ENCODE peak calls at places on chromosomes 13 and 19, in four cellular contexts. One of them, this sample, is unnamed.

GRCh38 chr13:42968906-42969305 is 23.1 kb downstream of the EPSTI1 start:
- DNase-seq in GM23248: no peak
- DNase-seq in pancreas: no peak
- DNase-seq in hepatocyte: peak
- DNase-seq in this sample: peak

GRCh38 chr13:74324338-74324737 is 190.1 kb upstream of the KLF12 start:
- DNase-seq in GM23248: no peak
- DNase-seq in pancreas: no peak
- DNase-seq in hepatocyte: no peak
- DNase-seq in this sample: no peak

GRCh38 chr13:107250626-107251025 is 682.7 kb upstream of the ARGLU1 start:
- DNase-seq in GM23248: no peak
- DNase-seq in pancreas: no peak
- DNase-seq in hepatocyte: no peak
- DNase-seq in this sample: no peak

GRCh38 chr19:16266586-16266942 is 58.1 kb upstream of the KLF2 start:
- DNase-seq in GM23248: no peak
- DNase-seq in pancreas: no peak
- DNase-seq in hepatocyte: no peak
- DNase-seq in this sample: no peak

GRCh38 chr13:41864658-41865057 is 96.3 kb downstream of the VWA8 start:
- DNase-seq in GM23248: peak
- DNase-seq in pancreas: no peak
- DNase-seq in hepatocyte: no peak
- DNase-seq in this sample: no peak

GRCh38 chr13:98364648-98365047 is 187.6 kb upstream of the RNF113B start:
- DNase-seq in GM23248: no peak
- DNase-seq in pancreas: no peak
- DNase-seq in hepatocyte: no peak
- DNase-seq in this sample: no peak

GRCh38 chr19:47436712-47437401 is 17.5 kb upstream of the MEIS3 start:
- DNase-seq in GM23248: peak
- DNase-seq in pancreas: peak
- DNase-seq in hepatocyte: peak
- DNase-seq in this sample: peak

GRCh38 chr13:51727634-51728274 is 76.2 kb downstream of the DHRS12 start:
- DNase-seq in GM23248: no peak
- DNase-seq in pancreas: no peak
- DNase-seq in hepatocyte: no peak
- DNase-seq in this sample: no peak

GRCh38 chr19:31160346-31160926 is 188.8 kb downstream of the TSHZ3 start:
- DNase-seq in GM23248: peak
- DNase-seq in pancreas: no peak
- DNase-seq in hepatocyte: no peak
- DNase-seq in this sample: no peak

GRCh38 chr19:15551183-15552004 is 43.1 kb downstream of the CYP4F22 start:
- DNase-seq in GM23248: peak
- DNase-seq in pancreas: peak
- DNase-seq in hepatocyte: no peak
- DNase-seq in this sample: peak

GRCh38 chr13:109628251-109628699 is 158.1 kb downstream of the IRS2 start:
- DNase-seq in GM23248: peak
- DNase-seq in pancreas: no peak
- DNase-seq in hepatocyte: no peak
- DNase-seq in this sample: no peak

GRCh38 chr13:101514695-101515275 is 62.3 kb downstream of the ITGBL1 start:
- DNase-seq in GM23248: peak
- DNase-seq in pancreas: no peak
- DNase-seq in hepatocyte: peak
- DNase-seq in this sample: no peak

GRCh38 chr19:14479985-14480694 is 5.0 kb upstream of the PTGER1 start:
- DNase-seq in GM23248: no peak
- DNase-seq in pancreas: peak
- DNase-seq in hepatocyte: no peak
- DNase-seq in this sample: peak

GRCh38 chr19:30217461-30217860 is 154.7 kb upstream of the ZNF536 start:
- DNase-seq in GM23248: no peak
- DNase-seq in pancreas: no peak
- DNase-seq in hepatocyte: no peak
- DNase-seq in this sample: no peak

GRCh38 chr19:18541258-18541991 is 1.9 kb downstream of the FKBP8 start:
- DNase-seq in GM23248: peak
- DNase-seq in pancreas: no peak
- DNase-seq in hepatocyte: no peak
- DNase-seq in this sample: no peak

GRCh38 chr13:80862466-80862865 is 521.5 kb upstream of the SPRY2 start:
- DNase-seq in GM23248: no peak
- DNase-seq in pancreas: no peak
- DNase-seq in hepatocyte: no peak
- DNase-seq in this sample: no peak

GRCh38 chr13:24505256-24505655 is 7.3 kb downstream of the PARP4 start:
- DNase-seq in GM23248: no peak
- DNase-seq in pancreas: no peak
- DNase-seq in hepatocyte: no peak
- DNase-seq in this sample: no peak

GRCh38 chr19:44752816-44753618 is 4.5 kb downstream of the BCL3 start:
- DNase-seq in GM23248: peak
- DNase-seq in pancreas: peak
- DNase-seq in hepatocyte: peak
- DNase-seq in this sample: peak

GRCh38 chr13:43140985-43141384 is 117.6 kb downstream of the DNAJC15 start:
- DNase-seq in GM23248: no peak
- DNase-seq in pancreas: no peak
- DNase-seq in hepatocyte: no peak
- DNase-seq in this sample: no peak

GRCh38 chr13:23583491-23583890 is 13.3 kb downstream of the TNFRSF19 start:
- DNase-seq in GM23248: no peak
- DNase-seq in pancreas: no peak
- DNase-seq in hepatocyte: no peak
- DNase-seq in this sample: no peak

GRCh38 chr19:47378246-47378645 is 29.1 kb downstream of the DHX34 start:
- DNase-seq in GM23248: no peak
- DNase-seq in pancreas: no peak
- DNase-seq in hepatocyte: no peak
- DNase-seq in this sample: no peak

GRCh38 chr19:41434450-41434849 is 5.3 kb downstream of the DMAC2 start:
- DNase-seq in GM23248: no peak
- DNase-seq in pancreas: no peak
- DNase-seq in hepatocyte: no peak
- DNase-seq in this sample: no peak

GRCh38 chr19:10503002-10503789 is at the start of gene KEAP1:
- DNase-seq in GM23248: peak
- DNase-seq in pancreas: peak
- DNase-seq in hepatocyte: peak
- DNase-seq in this sample: peak

GRCh38 chr13:73809561-73809960 is 324.6 kb downstream of the KLF12 start:
- DNase-seq in GM23248: peak
- DNase-seq in pancreas: no peak
- DNase-seq in hepatocyte: no peak
- DNase-seq in this sample: no peak

GRCh38 chr13:100767192-100767591 is 92.6 kb upstream of the TMTC4 start:
- DNase-seq in GM23248: no peak
- DNase-seq in pancreas: no peak
- DNase-seq in hepatocyte: no peak
- DNase-seq in this sample: no peak

GRCh38 chr19:35712910-35713845 is 4.6 kb upstream of the KMT2B start:
- DNase-seq in GM23248: no peak
- DNase-seq in pancreas: no peak
- DNase-seq in hepatocyte: peak
- DNase-seq in this sample: peak

GRCh38 chr19:20431826-20432225 is 133.8 kb downstream of the ZNF737 start:
- DNase-seq in GM23248: no peak
- DNase-seq in pancreas: no peak
- DNase-seq in hepatocyte: no peak
- DNase-seq in this sample: no peak

GRCh38 chr13:59829690-59830089 is 334.0 kb downstream of the DIAPH3 start:
- DNase-seq in GM23248: no peak
- DNase-seq in pancreas: no peak
- DNase-seq in hepatocyte: no peak
- DNase-seq in this sample: no peak

GRCh38 chr19:17389957-17390664 is 3.9 kb downstream of the CCDC194 start:
- DNase-seq in GM23248: no peak
- DNase-seq in pancreas: peak
- DNase-seq in hepatocyte: no peak
- DNase-seq in this sample: no peak

GRCh38 chr19:54302252-54302651 is 10.7 kb downstream of the LILRA5 start:
- DNase-seq in GM23248: no peak
- DNase-seq in pancreas: no peak
- DNase-seq in hepatocyte: no peak
- DNase-seq in this sample: no peak

GRCh38 chr19:18158471-18158870 is 5.5 kb downstream of the PIK3R2 start:
- DNase-seq in GM23248: no peak
- DNase-seq in pancreas: no peak
- DNase-seq in hepatocyte: no peak
- DNase-seq in this sample: no peak

GRCh38 chr13:35499131-35500051 is 22.9 kb upstream of the MAB21L1 start:
- DNase-seq in GM23248: no peak
- DNase-seq in pancreas: no peak
- DNase-seq in hepatocyte: no peak
- DNase-seq in this sample: no peak

GRCh38 chr19:45798995-45799517 is 6.4 kb upstream of the DMWD start:
- DNase-seq in GM23248: peak
- DNase-seq in pancreas: peak
- DNase-seq in hepatocyte: peak
- DNase-seq in this sample: peak

GRCh38 chr13:30593001-30593400 is 24.7 kb upstream of the USPL1 start:
- DNase-seq in GM23248: no peak
- DNase-seq in pancreas: no peak
- DNase-seq in hepatocyte: no peak
- DNase-seq in this sample: no peak

GRCh38 chr19:31266731-31267130 is 82.5 kb downstream of the TSHZ3 start:
- DNase-seq in GM23248: no peak
- DNase-seq in pancreas: no peak
- DNase-seq in hepatocyte: no peak
- DNase-seq in this sample: no peak

GRCh38 chr13:110320645-110321044 is 13.6 kb downstream of the COL4A2 start:
- DNase-seq in GM23248: no peak
- DNase-seq in pancreas: no peak
- DNase-seq in hepatocyte: no peak
- DNase-seq in this sample: no peak

GRCh38 chr19:12952488-12953455 is 4.3 kb downstream of the GADD45GIP1 start:
- DNase-seq in GM23248: peak
- DNase-seq in pancreas: no peak
- DNase-seq in hepatocyte: no peak
- DNase-seq in this sample: no peak

GRCh38 chr19:6271251-6271650 is 8.5 kb downstream of the MLLT1 start:
- DNase-seq in GM23248: peak
- DNase-seq in pancreas: no peak
- DNase-seq in hepatocyte: no peak
- DNase-seq in this sample: peak

GRCh38 chr19:2491130-2491801 is 15.3 kb downstream of the GADD45B start:
- DNase-seq in GM23248: peak
- DNase-seq in pancreas: peak
- DNase-seq in hepatocyte: peak
- DNase-seq in this sample: peak
- H3K27ac ChIP-seq in GM23248: peak
- H3K27ac ChIP-seq in pancreas: peak
- H3K27ac ChIP-seq in hepatocyte: peak
- H3K27ac ChIP-seq in this sample: no peak

GRCh38 chr19:33334271-33334670 is 31.9 kb upstream of the CEBPA start:
- DNase-seq in GM23248: no peak
- DNase-seq in pancreas: no peak
- DNase-seq in hepatocyte: no peak
- DNase-seq in this sample: no peak

GRCh38 chr19:33333615-33334014 is 31.3 kb upstream of the CEBPA start:
- DNase-seq in GM23248: no peak
- DNase-seq in pancreas: no peak
- DNase-seq in hepatocyte: no peak
- DNase-seq in this sample: no peak

GRCh38 chr19:33333151-33333550 is 30.8 kb upstream of the CEBPA start:
- DNase-seq in GM23248: no peak
- DNase-seq in pancreas: no peak
- DNase-seq in hepatocyte: no peak
- DNase-seq in this sample: no peak

GRCh38 chr19:33329727-33330126 is 27.4 kb upstream of the CEBPA start:
- DNase-seq in GM23248: no peak
- DNase-seq in pancreas: no peak
- DNase-seq in hepatocyte: no peak
- DNase-seq in this sample: no peak

DNA sequence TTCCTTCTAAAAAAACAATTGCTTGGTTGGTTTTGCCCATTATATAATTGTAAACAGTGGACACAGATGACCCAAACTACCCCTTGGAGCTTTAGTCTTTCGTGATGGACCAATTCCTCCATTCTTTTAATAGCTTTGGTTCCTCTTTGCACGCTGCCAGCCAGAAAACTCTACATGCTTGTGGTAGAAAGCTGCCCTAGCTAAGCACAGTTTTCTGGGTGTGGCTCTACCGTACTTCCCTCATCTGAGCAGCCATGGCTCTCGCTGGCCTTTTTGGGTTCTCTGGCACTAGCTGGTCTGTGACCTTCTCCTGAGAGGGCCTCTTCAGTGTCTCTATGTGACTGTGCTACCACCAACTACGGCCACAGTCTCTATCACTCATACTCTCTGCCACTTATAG is 29.9 kb upstream of the CEBPA start:
- DNase-seq in GM23248: no peak
- DNase-seq in pancreas: no peak
- DNase-seq in hepatocyte: no peak
- DNase-seq in this sample: no peak
- H3K4me3 ChIP-seq in GM23248: no peak
- H3K4me3 ChIP-seq in pancreas: no peak
- H3K4me3 ChIP-seq in hepatocyte: no peak
- H3K4me3 ChIP-seq in this sample: no peak

GRCh38 chr19:1111641-1112253 is 8.0 kb downstream of the GPX4 start:
- DNase-seq in GM23248: no peak
- DNase-seq in pancreas: no peak
- DNase-seq in hepatocyte: no peak
- DNase-seq in this sample: no peak

GRCh38 chr19:1112254-1113208 is 8.7 kb downstream of the GPX4 start:
- DNase-seq in GM23248: peak
- DNase-seq in pancreas: no peak
- DNase-seq in hepatocyte: no peak
- DNase-seq in this sample: peak

GRCh38 chr19:1113986-1114483 is 10.2 kb downstream of the GPX4 start:
- DNase-seq in GM23248: no peak
- DNase-seq in pancreas: peak
- DNase-seq in hepatocyte: no peak
- DNase-seq in this sample: no peak

GRCh38 chr19:1115646-1116420 is 12.0 kb downstream of the GPX4 start:
- DNase-seq in GM23248: no peak
- DNase-seq in pancreas: no peak
- DNase-seq in hepatocyte: no peak
- DNase-seq in this sample: no peak

GRCh38 chr19:1113278-1113985 is 9.6 kb downstream of the GPX4 start:
- DNase-seq in GM23248: peak
- DNase-seq in pancreas: peak
- DNase-seq in hepatocyte: peak
- DNase-seq in this sample: peak
- H3K27ac ChIP-seq in GM23248: peak
- H3K27ac ChIP-seq in pancreas: peak
- H3K27ac ChIP-seq in hepatocyte: peak
- H3K27ac ChIP-seq in this sample: peak

GRCh38 chr19:11581740-11582139 is 4.3 kb upstream of the ACP5 start:
- DNase-seq in GM23248: peak
- DNase-seq in pancreas: no peak
- DNase-seq in hepatocyte: no peak
- DNase-seq in this sample: peak

GRCh38 chr19:11587973-11588631 is 9.2 kb upstream of the ZNF627 start:
- DNase-seq in GM23248: no peak
- DNase-seq in pancreas: no peak
- DNase-seq in hepatocyte: no peak
- DNase-seq in this sample: no peak

GRCh38 chr19:11587302-11587972 is 9.8 kb upstream of the ZNF627 start:
- DNase-seq in GM23248: peak
- DNase-seq in pancreas: peak
- DNase-seq in hepatocyte: peak
- DNase-seq in this sample: peak
- H3K4me3 ChIP-seq in GM23248: peak
- H3K4me3 ChIP-seq in pancreas: no peak
- H3K4me3 ChIP-seq in hepatocyte: no peak
- H3K4me3 ChIP-seq in this sample: peak